ENCODE peak calls at places on chromosomes 3 and 15, in nine cellular contexts. One of them, this sample, is unnamed.

GRCh38 chr3:13509066-13509815 is 29.1 kb downstream of the HDAC11 start:
- DNase-seq in tibial artery: no peak
- DNase-seq in SJSA1: no peak
- DNase-seq in right cardiac atrium: no peak
- DNase-seq in mammary epithelial cell: no peak
- DNase-seq in Peyer's patch: no peak
- DNase-seq in endodermal cell: no peak
- DNase-seq in left ventricle myocardium inferior: peak; percentile 7
- DNase-seq in SJCRH30: no peak
- DNase-seq in this sample: no peak

GRCh38 chr3:37764586-37764985 is 97.1 kb upstream of the CTDSPL start:
- DNase-seq in tibial artery: no peak
- DNase-seq in SJSA1: no peak
- DNase-seq in right cardiac atrium: no peak
- DNase-seq in mammary epithelial cell: no peak
- DNase-seq in Peyer's patch: no peak
- DNase-seq in endodermal cell: no peak
- DNase-seq in left ventricle myocardium inferior: no peak
- DNase-seq in SJCRH30: no peak
- DNase-seq in this sample: no peak

GRCh38 chr15:64981812-64982431 is 7.8 kb downstream of the SPG21 start:
- DNase-seq in tibial artery: no peak
- DNase-seq in SJSA1: no peak
- DNase-seq in right cardiac atrium: no peak
- DNase-seq in mammary epithelial cell: no peak
- DNase-seq in Peyer's patch: peak; percentile 77
- DNase-seq in endodermal cell: no peak
- DNase-seq in left ventricle myocardium inferior: no peak
- DNase-seq in SJCRH30: no peak
- DNase-seq in this sample: no peak

GRCh38 chr3:70090322-70090913 is 90.9 kb downstream of the SAMMSON start:
- DNase-seq in tibial artery: no peak
- DNase-seq in SJSA1: no peak
- DNase-seq in right cardiac atrium: no peak
- DNase-seq in mammary epithelial cell: no peak
- DNase-seq in Peyer's patch: no peak
- DNase-seq in endodermal cell: no peak
- DNase-seq in left ventricle myocardium inferior: no peak
- DNase-seq in SJCRH30: no peak
- DNase-seq in this sample: no peak

GRCh38 chr15:94004697-94005096 is 226.7 kb upstream of the MCTP2 start:
- DNase-seq in tibial artery: peak; percentile 51
- DNase-seq in SJSA1: no peak
- DNase-seq in right cardiac atrium: peak; percentile 45
- DNase-seq in mammary epithelial cell: peak; percentile 56
- DNase-seq in Peyer's patch: peak; percentile 55
- DNase-seq in endodermal cell: no peak
- DNase-seq in left ventricle myocardium inferior: peak; percentile 50
- DNase-seq in SJCRH30: no peak
- DNase-seq in this sample: peak; percentile 40

GRCh38 chr3:61639991-61640390 is 78.6 kb downstream of the PTPRG start:
- DNase-seq in tibial artery: no peak
- DNase-seq in SJSA1: no peak
- DNase-seq in right cardiac atrium: no peak
- DNase-seq in mammary epithelial cell: no peak
- DNase-seq in Peyer's patch: no peak
- DNase-seq in endodermal cell: no peak
- DNase-seq in left ventricle myocardium inferior: no peak
- DNase-seq in SJCRH30: no peak
- DNase-seq in this sample: no peak

GRCh38 chr15:39300451-39301153 is 280.3 kb upstream of the THBS1 start:
- DNase-seq in tibial artery: no peak
- DNase-seq in SJSA1: peak; percentile 54
- DNase-seq in right cardiac atrium: no peak
- DNase-seq in mammary epithelial cell: peak; percentile 49
- DNase-seq in Peyer's patch: no peak
- DNase-seq in endodermal cell: no peak
- DNase-seq in left ventricle myocardium inferior: no peak
- DNase-seq in SJCRH30: no peak
- DNase-seq in this sample: no peak

GRCh38 chr15:76185716-76186115 is 125.6 kb downstream of the ETFA start:
- DNase-seq in tibial artery: no peak
- DNase-seq in SJSA1: peak; percentile 59
- DNase-seq in right cardiac atrium: no peak
- DNase-seq in mammary epithelial cell: peak; percentile 61
- DNase-seq in Peyer's patch: no peak
- DNase-seq in endodermal cell: peak; percentile 86
- DNase-seq in left ventricle myocardium inferior: no peak
- DNase-seq in SJCRH30: peak; percentile 85
- DNase-seq in this sample: no peak

GRCh38 chr15:61447981-61448380 is 218.9 kb upstream of the RORA start:
- DNase-seq in tibial artery: no peak
- DNase-seq in SJSA1: no peak
- DNase-seq in right cardiac atrium: no peak
- DNase-seq in mammary epithelial cell: no peak
- DNase-seq in Peyer's patch: no peak
- DNase-seq in endodermal cell: no peak
- DNase-seq in left ventricle myocardium inferior: no peak
- DNase-seq in SJCRH30: no peak
- DNase-seq in this sample: no peak

GRCh38 chr3:125212509-125213372 is at the start of gene SLC12A8:
- DNase-seq in tibial artery: no peak
- DNase-seq in SJSA1: no peak
- DNase-seq in right cardiac atrium: no peak
- DNase-seq in mammary epithelial cell: no peak
- DNase-seq in Peyer's patch: no peak
- DNase-seq in endodermal cell: peak; percentile 82
- DNase-seq in left ventricle myocardium inferior: no peak
- DNase-seq in SJCRH30: no peak
- DNase-seq in this sample: no peak

GRCh38 chr3:42301446-42302175 is 35.6 kb upstream of the CCK start:
- DNase-seq in tibial artery: no peak
- DNase-seq in SJSA1: no peak
- DNase-seq in right cardiac atrium: no peak
- DNase-seq in mammary epithelial cell: no peak
- DNase-seq in Peyer's patch: no peak
- DNase-seq in endodermal cell: no peak
- DNase-seq in left ventricle myocardium inferior: no peak
- DNase-seq in SJCRH30: no peak
- DNase-seq in this sample: no peak

GRCh38 chr3:123283074-123283473 is 81.3 kb downstream of the SEC22A start:
- DNase-seq in tibial artery: no peak
- DNase-seq in SJSA1: no peak
- DNase-seq in right cardiac atrium: no peak
- DNase-seq in mammary epithelial cell: no peak
- DNase-seq in Peyer's patch: no peak
- DNase-seq in endodermal cell: no peak
- DNase-seq in left ventricle myocardium inferior: no peak
- DNase-seq in SJCRH30: no peak
- DNase-seq in this sample: no peak

GRCh38 chr3:45497963-45498362 is 96.6 kb upstream of the LIMD1 start:
- DNase-seq in tibial artery: no peak
- DNase-seq in SJSA1: no peak
- DNase-seq in right cardiac atrium: no peak
- DNase-seq in mammary epithelial cell: no peak
- DNase-seq in Peyer's patch: no peak
- DNase-seq in endodermal cell: no peak
- DNase-seq in left ventricle myocardium inferior: no peak
- DNase-seq in SJCRH30: no peak
- DNase-seq in this sample: no peak

GRCh38 chr3:72996121-72996472 is 514 bp upstream of the PPP4R2 start:
- DNase-seq in tibial artery: peak; percentile 23
- DNase-seq in SJSA1: no peak
- DNase-seq in right cardiac atrium: peak; percentile 33
- DNase-seq in mammary epithelial cell: no peak
- DNase-seq in Peyer's patch: peak; percentile 58
- DNase-seq in endodermal cell: no peak
- DNase-seq in left ventricle myocardium inferior: peak; percentile 23
- DNase-seq in SJCRH30: no peak
- DNase-seq in this sample: no peak

GRCh38 chr3:72990701-72991395 is 5.8 kb upstream of the PPP4R2 start:
- DNase-seq in tibial artery: no peak
- DNase-seq in SJSA1: no peak
- DNase-seq in right cardiac atrium: no peak
- DNase-seq in mammary epithelial cell: no peak
- DNase-seq in Peyer's patch: no peak
- DNase-seq in endodermal cell: no peak
- DNase-seq in left ventricle myocardium inferior: no peak
- DNase-seq in SJCRH30: no peak
- DNase-seq in this sample: no peak

GRCh38 chr3:72993391-72993790 is 3.2 kb upstream of the PPP4R2 start:
- DNase-seq in tibial artery: no peak
- DNase-seq in SJSA1: no peak
- DNase-seq in right cardiac atrium: no peak
- DNase-seq in mammary epithelial cell: no peak
- DNase-seq in Peyer's patch: no peak
- DNase-seq in endodermal cell: peak; percentile 68
- DNase-seq in left ventricle myocardium inferior: no peak
- DNase-seq in SJCRH30: no peak
- DNase-seq in this sample: no peak

GRCh38 chr3:72995337-72995736 is 1.3 kb upstream of the PPP4R2 start:
- DNase-seq in tibial artery: no peak
- DNase-seq in SJSA1: no peak
- DNase-seq in right cardiac atrium: no peak
- DNase-seq in mammary epithelial cell: no peak
- DNase-seq in Peyer's patch: peak; percentile 52
- DNase-seq in endodermal cell: no peak
- DNase-seq in left ventricle myocardium inferior: no peak
- DNase-seq in SJCRH30: peak; percentile 4
- DNase-seq in this sample: no peak

DNA sequence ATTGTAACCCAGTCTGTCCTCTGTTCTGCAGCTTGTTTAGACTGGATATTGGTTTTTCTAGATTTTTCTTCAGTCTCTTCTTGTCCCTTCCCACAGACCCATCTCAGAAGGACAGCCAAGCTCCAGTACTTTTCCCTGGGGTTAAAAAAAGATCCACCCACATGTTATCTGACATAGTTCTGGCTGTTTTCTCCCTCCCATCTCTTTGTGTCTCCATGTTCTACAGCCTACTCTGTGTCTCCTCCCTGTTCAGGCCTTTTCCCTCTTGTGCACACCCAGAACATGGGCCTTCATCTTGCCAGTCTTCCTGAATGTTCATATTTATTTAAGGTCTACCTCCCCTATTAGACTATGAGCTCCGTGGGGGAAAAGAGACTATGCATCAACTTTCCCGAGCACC is 5.1 kb upstream of the PPP4R2 start:
- DNase-seq in tibial artery: no peak
- DNase-seq in SJSA1: no peak
- DNase-seq in right cardiac atrium: no peak
- DNase-seq in mammary epithelial cell: no peak
- DNase-seq in Peyer's patch: no peak
- DNase-seq in endodermal cell: no peak
- DNase-seq in left ventricle myocardium inferior: no peak
- DNase-seq in SJCRH30: no peak
- DNase-seq in this sample: no peak
- H3K27ac ChIP-seq in tibial artery: no peak overlapping the region
- H3K27ac ChIP-seq in SJSA1: no peak overlapping the region
- H3K27ac ChIP-seq in right cardiac atrium: no peak overlapping the region
- H3K27ac ChIP-seq in mammary epithelial cell: no peak overlapping the region
- H3K27ac ChIP-seq in Peyer's patch: no peak overlapping the region
- H3K27ac ChIP-seq in endodermal cell: no peak overlapping the region
- H3K27ac ChIP-seq in left ventricle myocardium inferior: no peak overlapping the region
- H3K27ac ChIP-seq in SJCRH30: no peak overlapping the region
- H3K27ac ChIP-seq in this sample: no peak overlapping the region

GRCh38 chr3:168436327-168436726 is 340.6 kb upstream of the GOLIM4 start:
- DNase-seq in tibial artery: no peak
- DNase-seq in SJSA1: no peak
- DNase-seq in right cardiac atrium: no peak
- DNase-seq in mammary epithelial cell: no peak
- DNase-seq in Peyer's patch: no peak
- DNase-seq in endodermal cell: no peak
- DNase-seq in left ventricle myocardium inferior: no peak
- DNase-seq in SJCRH30: no peak
- DNase-seq in this sample: no peak

GRCh38 chr3:168427830-168428471 is 332.2 kb upstream of the GOLIM4 start:
- DNase-seq in tibial artery: no peak
- DNase-seq in SJSA1: no peak
- DNase-seq in right cardiac atrium: no peak
- DNase-seq in mammary epithelial cell: no peak
- DNase-seq in Peyer's patch: no peak
- DNase-seq in endodermal cell: no peak
- DNase-seq in left ventricle myocardium inferior: no peak
- DNase-seq in SJCRH30: no peak
- DNase-seq in this sample: no peak

GRCh38 chr3:168426196-168426595 is 330.5 kb upstream of the GOLIM4 start:
- DNase-seq in tibial artery: no peak
- DNase-seq in SJSA1: no peak
- DNase-seq in right cardiac atrium: no peak
- DNase-seq in mammary epithelial cell: no peak
- DNase-seq in Peyer's patch: no peak
- DNase-seq in endodermal cell: no peak
- DNase-seq in left ventricle myocardium inferior: no peak
- DNase-seq in SJCRH30: no peak
- DNase-seq in this sample: no peak

DNA sequence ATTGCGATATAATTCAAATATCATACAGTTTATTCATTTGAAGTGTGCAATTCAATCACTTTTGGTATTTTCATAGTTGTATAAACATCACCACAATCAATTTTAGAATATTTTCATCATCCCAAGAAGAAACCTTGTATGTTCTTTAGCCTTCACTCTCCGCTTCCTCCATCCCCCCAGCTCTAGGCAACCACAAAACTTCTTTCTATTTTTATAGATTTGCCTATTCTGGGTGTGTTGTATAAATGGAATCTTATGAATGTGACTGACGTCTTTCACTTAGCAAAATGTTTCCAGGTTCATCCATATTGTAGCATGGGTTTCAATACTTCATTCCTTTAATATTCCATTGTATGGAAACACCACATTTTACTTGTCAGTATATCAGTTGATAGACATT is 335.7 kb upstream of the GOLIM4 start:
- DNase-seq in tibial artery: no peak
- DNase-seq in SJSA1: no peak
- DNase-seq in right cardiac atrium: no peak
- DNase-seq in mammary epithelial cell: no peak
- DNase-seq in Peyer's patch: no peak
- DNase-seq in endodermal cell: no peak
- DNase-seq in left ventricle myocardium inferior: no peak
- DNase-seq in SJCRH30: no peak
- DNase-seq in this sample: no peak
- H3K27ac ChIP-seq in tibial artery: no peak overlapping the region
- H3K27ac ChIP-seq in SJSA1: no peak overlapping the region
- H3K27ac ChIP-seq in right cardiac atrium: no peak overlapping the region
- H3K27ac ChIP-seq in mammary epithelial cell: no peak overlapping the region
- H3K27ac ChIP-seq in Peyer's patch: no peak overlapping the region
- H3K27ac ChIP-seq in endodermal cell: no peak overlapping the region
- H3K27ac ChIP-seq in left ventricle myocardium inferior: no peak overlapping the region
- H3K27ac ChIP-seq in SJCRH30: no peak overlapping the region
- H3K27ac ChIP-seq in this sample: no peak overlapping the region

GRCh38 chr15:58864602-58865419 is 68.7 kb downstream of the SLTM start:
- DNase-seq in tibial artery: no peak
- DNase-seq in SJSA1: no peak
- DNase-seq in right cardiac atrium: peak; percentile 72
- DNase-seq in mammary epithelial cell: no peak
- DNase-seq in Peyer's patch: peak; percentile 53
- DNase-seq in endodermal cell: peak; percentile 84
- DNase-seq in left ventricle myocardium inferior: peak; percentile 39
- DNase-seq in SJCRH30: no peak
- DNase-seq in this sample: no peak
- H3K27ac ChIP-seq in tibial artery: no peak overlapping the region
- H3K27ac ChIP-seq in SJSA1: no peak overlapping the region
- H3K27ac ChIP-seq in right cardiac atrium: peak overlapping the region; percentile 65
- H3K27ac ChIP-seq in mammary epithelial cell: no peak overlapping the region
- H3K27ac ChIP-seq in Peyer's patch: peak overlapping the region; percentile 70
- H3K27ac ChIP-seq in endodermal cell: no peak overlapping the region
- H3K27ac ChIP-seq in left ventricle myocardium inferior: peak overlapping the region; percentile 40
- H3K27ac ChIP-seq in SJCRH30: no peak overlapping the region
- H3K27ac ChIP-seq in this sample: no peak overlapping the region

GRCh38 chr15:83112959-83113299 is 5.5 kb downstream of the TM6SF1 start:
- DNase-seq in tibial artery: no peak
- DNase-seq in SJSA1: no peak
- DNase-seq in right cardiac atrium: peak; percentile 45
- DNase-seq in mammary epithelial cell: no peak
- DNase-seq in Peyer's patch: no peak
- DNase-seq in endodermal cell: no peak
- DNase-seq in left ventricle myocardium inferior: no peak
- DNase-seq in SJCRH30: no peak
- DNase-seq in this sample: no peak
- H3K27ac ChIP-seq in tibial artery: no peak overlapping the region
- H3K27ac ChIP-seq in SJSA1: peak overlapping the region; percentile 49
- H3K27ac ChIP-seq in right cardiac atrium: peak overlapping the region; percentile 55
- H3K27ac ChIP-seq in mammary epithelial cell: no peak overlapping the region
- H3K27ac ChIP-seq in Peyer's patch: no peak overlapping the region
- H3K27ac ChIP-seq in endodermal cell: no peak overlapping the region
- H3K27ac ChIP-seq in left ventricle myocardium inferior: peak overlapping the region; percentile 79
- H3K27ac ChIP-seq in SJCRH30: no peak overlapping the region
- H3K27ac ChIP-seq in this sample: no peak overlapping the region

This sample was measured in epithelial cell of prostate.